ENCODE peak calls at places on chromosome X, in ten cellular contexts. I, M, J, S, C, V, B, T, K and A are unnamed samples.
A peak's percentile ranks its signal among the peaks of the same experiment; 100 is the strongest.

GRCh38 chrX:139204903-139205667 is 325.5 kb upstream of the F9 start:
- DNase-seq in I (no peak), M (peak; percentile 81), J (peak; percentile 62), S (peak; percentile 15), C (no peak), V (peak; percentile 73), B (peak; percentile 74), T (no peak), K (no peak), A (no peak)

GRCh38 chrX:76253432-76253831 is 80.6 kb downstream of the PBDC1 start:
- DNase-seq in I (peak; percentile 25), M (no peak), J (peak; percentile 28), S (peak; percentile 18), C (no peak), V (peak; percentile 38), B (no peak), T (peak; percentile 8), K (no peak), A (no peak)

GRCh38 chrX:15674514-15674898 is 9.9 kb upstream of the CLTRN start:
- DNase-seq in I (peak; percentile 88), M (peak; percentile 90), J (peak; percentile 72), S (peak; percentile 98), C (no peak), V (no peak), B (no peak), T (peak; percentile 68), K (no peak), A (no peak)

GRCh38 chrX:123648028-123648810 is 84.6 kb downstream of the THOC2 start:
- DNase-seq in I (no peak), M (peak; percentile 61), J (peak; percentile 60), S (no peak), C (no peak), V (peak; percentile 81), B (peak; percentile 26), T (peak; percentile 42), K (no peak), A (no peak)

GRCh38 chrX:130097507-130098201 is 12.6 kb downstream of the ELF4 start:
- DNase-seq in I (no peak), M (no peak), J (peak; percentile 16), S (no peak), C (no peak), V (no peak), B (no peak), T (no peak), K (no peak), A (no peak)

GRCh38 chrX:16946971-16947562 is 609 bp downstream of the REPS2 start:
- DNase-seq in I (no peak), M (peak; percentile 76), J (no peak), S (peak; percentile 26), C (no peak), V (no peak), B (peak; percentile 20), T (no peak), K (no peak), A (no peak)

GRCh38 chrX:12894074-12894691 is 12.2 kb upstream of the TLR8 start:
- DNase-seq in I (peak; percentile 57), M (no peak), J (peak; percentile 28), S (no peak), C (no peak), V (no peak), B (no peak), T (peak; percentile 1), K (no peak), A (no peak)

GRCh38 chrX:17057209-17057608 is 110.8 kb downstream of the REPS2 start:
- DNase-seq in I (no peak), M (no peak), J (no peak), S (no peak), C (no peak), V (no peak), B (no peak), T (no peak), K (no peak), A (no peak)

GRCh38 chrX:9285342-9285771 is 179.5 kb upstream of the TBL1X start:
- DNase-seq in I (no peak), M (no peak), J (no peak), S (no peak), C (no peak), V (no peak), B (no peak), T (no peak), K (no peak), A (no peak)

GRCh38 chrX:135697614-135698013 is 15.8 kb upstream of the CT45A1 start:
- DNase-seq in I (no peak), M (no peak), J (no peak), S (no peak), C (no peak), V (no peak), B (no peak), T (no peak), K (no peak), A (no peak)

GRCh38 chrX:35122756-35123155 is 180.2 kb downstream of the FAM47B start:
- DNase-seq in I (no peak), M (no peak), J (no peak), S (no peak), C (no peak), V (no peak), B (no peak), T (no peak), K (no peak), A (no peak)

GRCh38 chrX:49710744-49711319 is 15.0 kb upstream of the PAGE1 start:
- DNase-seq in I (no peak), M (no peak), J (no peak), S (no peak), C (no peak), V (no peak), B (no peak), T (no peak), K (no peak), A (no peak)

GRCh38 chrX:120336899-120337298 is 25.0 kb upstream of the ATP1B4 start:
- DNase-seq in I (no peak), M (no peak), J (no peak), S (no peak), C (no peak), V (no peak), B (no peak), T (no peak), K (no peak), A (no peak)

GRCh38 chrX:16113978-16114554 is 9.3 kb upstream of the GRPR start:
- DNase-seq in I (no peak), M (no peak), J (no peak), S (no peak), C (no peak), V (no peak), B (no peak), T (no peak), K (no peak), A (no peak)

GRCh38 chrX:152641996-152642395 is 4.3 kb downstream of the GABRQ start:
- DNase-seq in I (no peak), M (no peak), J (peak; percentile 21), S (no peak), C (no peak), V (peak; percentile 61), B (no peak), T (no peak), K (no peak), A (no peak)

GRCh38 chrX:54481751-54482150 is 14.3 kb downstream of the FGD1 start:
- DNase-seq in I (no peak), M (no peak), J (peak; percentile 23), S (no peak), C (no peak), V (peak; percentile 47), B (no peak), T (no peak), K (no peak), A (no peak)
- TF ChIP-seq CTCF in I (no peak), M (no peak), J (no peak), S (no peak), C (no peak), V (peak; percentile 39), B (no peak), T (peak; percentile 28), K (no peak), A (no peak)

DNA sequence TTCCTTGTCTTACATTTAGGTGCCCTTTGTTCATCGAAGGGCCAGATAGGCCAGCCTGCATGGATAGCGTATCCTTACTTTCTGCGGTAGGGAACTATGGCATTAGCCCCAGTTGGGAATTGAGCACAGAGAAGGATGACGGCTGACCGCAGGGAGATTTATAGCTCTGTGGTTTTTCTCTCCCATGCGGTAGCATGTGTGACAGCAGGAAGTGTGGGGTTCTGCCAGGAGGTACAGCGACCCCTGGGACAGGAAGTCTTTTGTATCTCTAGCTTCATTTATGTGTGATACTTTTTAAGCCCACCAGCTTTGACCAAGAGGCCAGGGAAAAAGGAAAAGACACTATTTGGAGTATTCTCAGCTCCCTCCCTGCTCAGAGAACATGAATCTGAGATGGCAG is 33.1 kb downstream of the GAB3 start:
- DNase-seq in I (no peak), M (no peak), J (no peak), S (no peak), C (no peak), V (no peak), B (no peak), T (no peak), K (no peak), A (no peak)
- TF ChIP-seq CTCF in I (no peak), M (no peak), J (no peak), S (no peak), C (no peak), V (no peak), B (no peak), T (no peak), K (no peak), A (no peak)

DNA sequence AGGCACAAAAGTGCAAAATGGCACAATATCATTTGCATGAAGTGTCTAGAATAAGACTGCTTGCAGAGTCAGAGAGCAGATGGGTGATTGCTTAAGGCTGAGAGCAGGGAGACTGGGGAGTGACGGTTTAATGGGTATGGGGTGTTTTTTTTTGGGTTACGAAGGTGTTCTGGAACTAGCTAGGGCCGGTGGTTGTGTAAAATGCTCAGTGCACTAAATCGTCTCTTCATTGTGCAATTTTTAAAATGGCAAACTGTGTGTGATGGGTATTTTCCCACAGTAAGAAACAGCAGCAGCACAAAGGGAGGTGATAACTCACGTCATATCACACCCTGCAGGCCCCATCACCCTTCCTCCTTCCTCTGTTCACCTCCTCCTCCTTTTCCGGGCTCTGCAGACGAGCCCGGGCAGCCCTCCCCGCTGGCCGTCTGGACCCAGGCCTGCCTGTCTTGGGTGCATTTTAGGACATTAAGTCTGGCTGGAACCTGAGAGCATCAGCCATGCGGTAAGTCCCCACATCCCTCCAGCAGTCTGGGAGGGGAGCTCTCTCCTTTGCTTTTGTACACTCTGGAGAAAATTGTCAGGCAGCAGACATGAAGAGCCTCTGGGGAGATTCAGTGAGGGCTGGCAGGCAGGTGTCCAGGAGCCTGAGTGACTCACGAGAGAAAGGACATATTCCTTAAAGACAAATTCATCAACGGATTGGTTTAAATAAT is 42.7 kb downstream of the ASMT start:
- DNase-seq in I (peak; percentile 58), M (no peak), J (no peak), S (no peak), C (no peak), V (no peak), B (no peak), T (no peak), K (no peak), A (no peak)
- TF ChIP-seq CTCF in I (no peak), M (no peak), J (no peak), S (no peak), C (no peak), V (no peak), B (no peak), T (no peak), K (no peak), A (peak; percentile 12)

DNA sequence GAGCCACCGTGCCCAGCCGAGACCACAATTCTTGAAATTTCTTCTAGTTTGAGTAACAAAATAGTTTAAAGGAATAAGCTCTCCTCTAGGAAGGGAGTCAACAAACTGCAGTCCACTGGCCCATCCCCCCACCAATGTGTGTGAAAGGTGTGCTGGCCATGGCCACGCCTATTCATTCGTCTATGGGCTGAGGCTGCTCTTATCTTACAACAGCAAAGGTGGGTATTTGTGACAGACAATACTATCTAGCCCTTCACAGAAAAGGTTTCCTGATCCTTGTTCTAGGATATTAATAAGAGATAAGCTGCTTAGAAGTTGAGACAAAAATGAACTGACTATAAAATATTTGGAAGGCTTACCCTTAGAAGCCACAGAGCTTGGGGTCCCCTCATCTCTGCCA is 41.2 kb downstream of the BEND2 start:
- DNase-seq in I (no peak), M (no peak), J (no peak), S (no peak), C (no peak), V (no peak), B (no peak), T (no peak), K (no peak), A (no peak)
- TF ChIP-seq CTCF in I (no peak), M (no peak), J (no peak), S (no peak), C (no peak), V (no peak), B (no peak), T (no peak), K (no peak), A (no peak)